ENCODE peak calls at places on chromosomes 6 and 20, in seven cellular contexts. N is HepG2, D is cardiac muscle cell, J is transverse colon, Z is GM23248, X is neural progenitor cell, F is mesendoderm. T is an unnamed sample. For H3K27me3, the result is how much of the 10 kb centered on the place peaks cover.

GRCh38 chr6:159469449-159469848 is 223.6 kb downstream of the SOD2 start:
- DNase-seq in D (no peak), F (no peak), Z (no peak), X (no peak), J (no peak), N (no peak), T (no peak)

GRCh38 chr20:12255571-12255970 is 337.9 kb downstream of the BTBD3 start:
- DNase-seq in F (no peak), N (no peak), Z (no peak), D (peak), X (no peak), J (no peak), T (no peak)

GRCh38 chr6:110101885-110102284 is 77.6 kb downstream of the WASF1 start:
- DNase-seq in F (no peak), D (no peak), N (no peak), X (no peak), J (no peak), Z (no peak), T (no peak)

GRCh38 chr6:25441658-25442276 is 162.6 kb downstream of the CARMIL1 start:
- DNase-seq in X (no peak), F (no peak), Z (no peak), D (no peak), J (no peak), N (no peak), T (no peak)

GRCh38 chr6:11585426-11586016 is 48.0 kb downstream of the TMEM170B start:
- DNase-seq in J (no peak), D (peak), X (peak), F (peak), N (peak), Z (peak), T (no peak)

GRCh38 chr6:117505337-117505736 is 22.9 kb downstream of the DCBLD1 start:
- DNase-seq in N (no peak), D (no peak), F (no peak), Z (no peak), X (no peak), J (no peak), T (no peak)

GRCh38 chr6:31042801-31043200 is 32.5 kb downstream of the MUC22 start:
- DNase-seq in X (peak), F (peak), J (peak), N (peak), Z (peak), D (peak), T (peak)

GRCh38 chr20:19928379-19929360 is 88.5 kb upstream of the NAA20 start:
- DNase-seq in F (no peak), X (no peak), Z (no peak), N (no peak), J (peak), D (no peak), T (peak)

GRCh38 chr20:38063911-38064310 is 30.4 kb downstream of the RPRD1B start:
- DNase-seq in N (no peak), Z (no peak), F (no peak), X (no peak), D (no peak), J (no peak), T (no peak)

GRCh38 chr6:28907394-28907793 is 16.4 kb downstream of the TRIM27 start:
- DNase-seq in J (no peak), N (no peak), D (peak), X (no peak), F (no peak), Z (peak), T (no peak)

GRCh38 chr6:144217264-144217663 is 66.9 kb downstream of the STX11 start:
- DNase-seq in X (no peak), Z (peak), J (no peak), D (peak), N (peak), F (no peak), T (no peak)

GRCh38 chr6:55898342-55898741 is 23.0 kb upstream of the BMP5 start:
- DNase-seq in N (no peak), F (no peak), J (no peak), Z (peak), X (no peak), D (peak), T (no peak)

GRCh38 chr6:160919713-160920112 is 71.9 kb upstream of the MAP3K4 start:
- DNase-seq in X (no peak), J (no peak), N (peak), D (peak), F (no peak), Z (peak), T (no peak)

GRCh38 chr6:108739496-108740330 is 108.5 kb upstream of the ARMC2 start:
- DNase-seq in F (no peak), D (peak), X (no peak), Z (no peak), N (no peak), J (no peak), T (no peak)

GRCh38 chr6:112282217-112282616 is 27.9 kb upstream of the LAMA4 start:
- DNase-seq in Z (peak), J (peak), F (peak), D (peak), X (peak), N (no peak), T (peak)

GRCh38 chr6:3997144-3997770 is 81.7 kb downstream of the FAM217A start:
- DNase-seq in F (no peak), J (no peak), X (peak), D (peak), N (no peak), Z (peak), T (no peak)

GRCh38 chr6:109595998-109596397 is 95.0 kb downstream of the AK9 start:
- DNase-seq in X (peak), J (no peak), D (peak), N (peak), F (peak), Z (peak), T (no peak)

GRCh38 chr6:100464162-100464851 is 414 bp downstream of the SIM1 start:
- DNase-seq in Z (no peak), X (peak), J (no peak), D (no peak), N (no peak), F (peak), T (no peak)

GRCh38 chr6:105499928-105500327 is 97.0 kb upstream of the PREP start:
- DNase-seq in F (no peak), N (no peak), J (no peak), Z (peak), X (no peak), D (no peak), T (no peak)

GRCh38 chr6:33911488-33911887 is 107.7 kb upstream of the MLN start:
- DNase-seq in F (no peak), D (no peak), N (no peak), Z (no peak), J (no peak), X (no peak), T (no peak)
- H3K27me3 ChIP-seq in F (under half), D (under half), N (half or more), Z (under half), J (under half), X (under half), T (under half)

GRCh38 chr20:46209930-46210671 is 92.0 kb downstream of the CD40 start:
- DNase-seq in J (no peak), N (no peak), F (no peak), D (peak), Z (no peak), X (no peak), T (no peak)
- H3K27me3 ChIP-seq in J (half or more), N (half or more), F (under half), D (under half), Z (under half), X (under half), T (under half)

DNA sequence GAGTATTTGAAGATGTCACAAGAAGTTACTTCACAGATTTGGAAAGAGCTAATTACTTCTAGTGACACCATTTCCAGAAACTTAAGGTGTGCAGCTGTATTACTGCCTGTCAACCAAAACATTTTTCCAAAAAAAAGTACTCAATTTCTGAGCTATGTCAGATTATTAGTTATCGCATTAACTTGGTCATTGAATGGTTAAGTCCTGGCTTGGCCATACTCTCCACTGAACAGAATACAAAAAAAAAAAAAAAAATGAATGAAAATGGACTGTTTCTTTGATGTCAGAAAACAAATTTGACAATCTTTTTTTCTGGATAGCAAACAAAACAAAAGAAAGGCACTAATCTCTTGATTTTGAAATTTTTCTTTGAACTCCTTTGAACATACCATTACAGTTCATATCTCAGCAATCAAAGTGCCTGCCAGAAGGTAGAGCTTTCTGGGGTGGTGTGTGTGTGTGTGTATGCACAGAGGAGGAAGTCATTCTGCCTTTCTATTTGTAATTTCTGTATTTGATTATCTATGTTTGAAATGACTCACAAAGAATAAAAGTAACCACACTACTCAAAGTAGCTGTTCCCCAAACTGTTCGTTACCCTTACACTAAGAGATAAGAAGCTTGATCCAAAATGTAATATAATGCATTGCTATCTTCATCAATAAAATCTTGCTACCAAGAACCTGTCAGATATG is 210.8 kb upstream of the FUT9 start:
- DNase-seq in F (no peak), Z (no peak), D (no peak), X (no peak), J (no peak), N (peak), T (no peak)
- H3K27me3 ChIP-seq in F (under half), Z (under half), D (under half), X (under half), J (under half), N (under half), T (under half)

GRCh38 chr6:17879224-17879623 is 108.2 kb downstream of the KIF13A start:
- DNase-seq in Z (peak), D (no peak), X (no peak), F (no peak), J (no peak), N (no peak), T (no peak)
- H3K27me3 ChIP-seq in Z (under half), D (under half), X (under half), F (under half), J (under half), N (under half), T (under half)

DNA sequence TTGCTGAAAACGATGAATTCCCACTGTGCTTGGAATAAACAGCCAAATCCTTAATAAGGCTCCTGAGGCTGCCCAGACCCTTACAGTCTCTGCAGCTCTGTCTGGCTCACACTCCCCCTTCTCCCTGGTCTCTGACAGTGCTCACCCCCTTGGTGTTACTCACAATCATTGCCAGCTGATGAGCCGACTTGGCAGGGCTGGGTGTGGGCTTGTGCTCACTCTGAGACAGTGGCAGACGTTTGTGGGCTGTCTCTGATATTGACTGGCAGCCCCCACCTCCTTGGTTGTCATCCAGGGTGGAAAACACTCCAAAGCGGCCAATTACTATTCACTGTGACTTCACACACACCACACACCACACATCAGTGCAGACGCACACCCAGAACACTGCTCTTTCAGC is 356.9 kb downstream of the MAFB start:
- DNase-seq in N (no peak), X (no peak), Z (no peak), D (no peak), F (no peak), J (no peak), T (no peak)
- H3K27me3 ChIP-seq in N (under half), X (under half), Z (under half), D (under half), F (under half), J (under half), T (under half)

DNA sequence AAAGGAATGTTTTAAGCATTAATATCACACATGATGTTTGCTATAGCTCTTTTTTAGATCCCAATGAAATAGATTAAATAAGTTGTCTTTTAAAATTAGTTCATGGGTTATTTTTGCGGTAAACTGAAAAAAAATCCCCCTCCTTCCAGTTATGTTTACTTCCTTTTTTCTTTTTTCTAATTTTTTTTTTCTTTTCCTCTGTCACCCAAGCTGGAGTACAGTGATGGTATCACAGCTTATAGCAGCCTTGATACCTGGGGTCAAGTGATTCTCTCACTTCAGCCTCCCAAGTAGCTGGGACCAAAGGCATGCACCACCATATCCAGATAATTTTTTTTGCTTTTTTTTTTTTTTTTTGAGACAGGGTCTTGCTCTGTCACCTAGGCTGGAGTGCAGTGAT is 17.8 kb upstream of the SCAF8 start:
- DNase-seq in D (no peak), J (no peak), F (no peak), Z (no peak), X (no peak), N (no peak), T (no peak)
- H3K27me3 ChIP-seq in D (under half), J (under half), F (under half), Z (under half), X (under half), N (under half), T (under half)

T was measured in colonic mucosa.